ENCODE peak calls at places on chromosome 12, in nine cellular contexts. One of them, this sample, is unnamed.

GRCh38 chr12:46874642-46875041 is 48.8 kb upstream of the SLC38A4 start:
- DNase-seq in head of caudate nucleus: no peak
- DNase-seq in occipital lobe: no peak
- DNase-seq in sciatic nerve: no peak
- DNase-seq in stimulated activated CD4-positive, alpha-beta T cell treated with anti-CD3 and anti-CD28 coated beads, TNF-alpha, amount 100 ng/mL, for 1 hour: no peak
- DNase-seq in activated CD4-positive, alpha-beta T cell treated with anti-CD3 and anti-CD28 coated beads for 36 hours: no peak
- DNase-seq in NCI-H1105: no peak
- DNase-seq in RWPE1: no peak
- DNase-seq in frontal cortex: no peak
- DNase-seq in this sample: no peak

GRCh38 chr12:89737000-89737399 is 28.4 kb upstream of the ATP2B1 start:
- DNase-seq in stimulated activated CD4-positive, alpha-beta T cell treated with anti-CD3 and anti-CD28 coated beads, TNF-alpha, amount 100 ng/mL, for 1 hour: no peak
- DNase-seq in RWPE1: no peak
- DNase-seq in sciatic nerve: no peak
- DNase-seq in activated CD4-positive, alpha-beta T cell treated with anti-CD3 and anti-CD28 coated beads for 36 hours: no peak
- DNase-seq in head of caudate nucleus: no peak
- DNase-seq in NCI-H1105: no peak
- DNase-seq in frontal cortex: no peak
- DNase-seq in occipital lobe: no peak
- DNase-seq in this sample: no peak

GRCh38 chr12:74111688-74112360 is 425.8 kb upstream of the ATXN7L3B start:
- DNase-seq in sciatic nerve: no peak
- DNase-seq in stimulated activated CD4-positive, alpha-beta T cell treated with anti-CD3 and anti-CD28 coated beads, TNF-alpha, amount 100 ng/mL, for 1 hour: no peak
- DNase-seq in head of caudate nucleus: peak
- DNase-seq in activated CD4-positive, alpha-beta T cell treated with anti-CD3 and anti-CD28 coated beads for 36 hours: peak
- DNase-seq in RWPE1: no peak
- DNase-seq in frontal cortex: no peak
- DNase-seq in NCI-H1105: peak
- DNase-seq in occipital lobe: no peak
- DNase-seq in this sample: no peak

GRCh38 chr12:6425588-6426531 is 18.9 kb upstream of the CD27 start:
- DNase-seq in NCI-H1105: no peak
- DNase-seq in head of caudate nucleus: peak
- DNase-seq in activated CD4-positive, alpha-beta T cell treated with anti-CD3 and anti-CD28 coated beads for 36 hours: peak
- DNase-seq in stimulated activated CD4-positive, alpha-beta T cell treated with anti-CD3 and anti-CD28 coated beads, TNF-alpha, amount 100 ng/mL, for 1 hour: no peak
- DNase-seq in RWPE1: no peak
- DNase-seq in frontal cortex: no peak
- DNase-seq in occipital lobe: no peak
- DNase-seq in sciatic nerve: peak
- DNase-seq in this sample: no peak

GRCh38 chr12:67394600-67394999 is 125.4 kb downstream of the CAND1 start:
- DNase-seq in RWPE1: peak
- DNase-seq in NCI-H1105: peak
- DNase-seq in frontal cortex: no peak
- DNase-seq in activated CD4-positive, alpha-beta T cell treated with anti-CD3 and anti-CD28 coated beads for 36 hours: no peak
- DNase-seq in stimulated activated CD4-positive, alpha-beta T cell treated with anti-CD3 and anti-CD28 coated beads, TNF-alpha, amount 100 ng/mL, for 1 hour: no peak
- DNase-seq in head of caudate nucleus: no peak
- DNase-seq in sciatic nerve: peak
- DNase-seq in occipital lobe: no peak
- DNase-seq in this sample: no peak

GRCh38 chr12:124893792-124894516 is 20.5 kb downstream of the UBC start:
- DNase-seq in activated CD4-positive, alpha-beta T cell treated with anti-CD3 and anti-CD28 coated beads for 36 hours: peak
- DNase-seq in stimulated activated CD4-positive, alpha-beta T cell treated with anti-CD3 and anti-CD28 coated beads, TNF-alpha, amount 100 ng/mL, for 1 hour: no peak
- DNase-seq in sciatic nerve: no peak
- DNase-seq in RWPE1: no peak
- DNase-seq in NCI-H1105: no peak
- DNase-seq in frontal cortex: no peak
- DNase-seq in occipital lobe: no peak
- DNase-seq in head of caudate nucleus: no peak
- DNase-seq in this sample: no peak

GRCh38 chr12:44015333-44015941 is 179.6 kb downstream of the TMEM117 start:
- DNase-seq in sciatic nerve: no peak
- DNase-seq in RWPE1: peak
- DNase-seq in frontal cortex: no peak
- DNase-seq in stimulated activated CD4-positive, alpha-beta T cell treated with anti-CD3 and anti-CD28 coated beads, TNF-alpha, amount 100 ng/mL, for 1 hour: no peak
- DNase-seq in occipital lobe: no peak
- DNase-seq in activated CD4-positive, alpha-beta T cell treated with anti-CD3 and anti-CD28 coated beads for 36 hours: no peak
- DNase-seq in head of caudate nucleus: no peak
- DNase-seq in NCI-H1105: peak
- DNase-seq in this sample: no peak

GRCh38 chr12:117450186-117450585 is 88.8 kb upstream of the NOS1 start:
- DNase-seq in NCI-H1105: no peak
- DNase-seq in occipital lobe: no peak
- DNase-seq in stimulated activated CD4-positive, alpha-beta T cell treated with anti-CD3 and anti-CD28 coated beads, TNF-alpha, amount 100 ng/mL, for 1 hour: no peak
- DNase-seq in RWPE1: no peak
- DNase-seq in frontal cortex: no peak
- DNase-seq in sciatic nerve: no peak
- DNase-seq in activated CD4-positive, alpha-beta T cell treated with anti-CD3 and anti-CD28 coated beads for 36 hours: no peak
- DNase-seq in head of caudate nucleus: no peak
- DNase-seq in this sample: no peak

GRCh38 chr12:79555006-79555925 is 135.5 kb downstream of the PAWR start:
- DNase-seq in occipital lobe: no peak
- DNase-seq in activated CD4-positive, alpha-beta T cell treated with anti-CD3 and anti-CD28 coated beads for 36 hours: no peak
- DNase-seq in head of caudate nucleus: no peak
- DNase-seq in stimulated activated CD4-positive, alpha-beta T cell treated with anti-CD3 and anti-CD28 coated beads, TNF-alpha, amount 100 ng/mL, for 1 hour: no peak
- DNase-seq in NCI-H1105: peak
- DNase-seq in sciatic nerve: no peak
- DNase-seq in frontal cortex: no peak
- DNase-seq in RWPE1: no peak
- DNase-seq in this sample: no peak